ENCODE peak calls at places on chromosomes 6 and 20, in ten cellular contexts. A is transverse colon, E is adrenal gland, X is mesendoderm, V is tibial nerve, J is ovary, U is prostate gland, P is body of pancreas, S is neural progenitor cell, W is cardiac muscle cell. H is an unnamed sample.
A peak's percentile ranks its signal among the peaks of the same experiment; 100 is the strongest.

GRCh38 chr6:69866351-69867074 is at the start of gene COL19A1:
- DNase-seq in E (peak; percentile 14), P (peak; percentile 16), U (no peak), A (peak; percentile 32), V (no peak), W (peak; percentile 51), S (peak; percentile 56), J (no peak), X (peak; percentile 55), H (no peak)

GRCh38 chr6:137782166-137783039 is 84.7 kb upstream of the TNFAIP3 start:
- DNase-seq in U (no peak), S (no peak), A (no peak), E (no peak), J (no peak), P (no peak), X (no peak), V (no peak), W (no peak), H (no peak)

GRCh38 chr6:161100072-161100471 is 108.5 kb downstream of the MAP3K4 start:
- DNase-seq in V (no peak), E (no peak), A (no peak), J (no peak), U (no peak), P (no peak), X (no peak), W (no peak), S (no peak), H (no peak)

GRCh38 chr20:10795286-10796026 is 121.7 kb upstream of the JAG1 start:
- DNase-seq in S (no peak), E (no peak), U (no peak), A (no peak), V (no peak), W (no peak), P (peak; percentile 52), J (no peak), X (no peak), H (no peak)

GRCh38 chr6:43391448-43392031 is 22.1 kb upstream of the ZNF318 start:
- DNase-seq in A (no peak), P (no peak), V (no peak), X (no peak), S (no peak), W (no peak), U (no peak), J (no peak), E (no peak), H (no peak)

GRCh38 chr6:159594106-159594749 is 98.8 kb downstream of the SOD2 start:
- DNase-seq in X (no peak), A (no peak), J (no peak), S (no peak), P (no peak), E (no peak), W (no peak), U (no peak), V (no peak), H (no peak)

GRCh38 chr20:4111440-4112411 is 96.4 kb upstream of the RNF24 start:
- DNase-seq in P (no peak), S (no peak), A (no peak), J (no peak), V (no peak), X (peak; percentile 48), E (no peak), W (no peak), U (no peak), H (peak; percentile 48)

GRCh38 chr20:19129306-19129705 is 83.1 kb upstream of the SLC24A3 start:
- DNase-seq in V (no peak), S (no peak), A (no peak), J (no peak), U (no peak), X (no peak), W (no peak), E (no peak), P (no peak), H (no peak)

GRCh38 chr6:158358450-158359077 is 46.3 kb downstream of the TULP4 start:
- DNase-seq in X (no peak), S (no peak), W (no peak), V (no peak), P (peak; percentile 86), E (no peak), U (no peak), J (no peak), A (peak; percentile 46), H (no peak)

GRCh38 chr20:36890586-36890985 is 14.6 kb downstream of the TLDC2 start:
- DNase-seq in V (no peak), S (no peak), J (no peak), A (no peak), U (peak; percentile 28), X (no peak), P (no peak), W (no peak), E (no peak), H (no peak)

GRCh38 chr6:111800468-111800760 is 72.8 kb downstream of the FYN start:
- DNase-seq in E (no peak), V (no peak), U (no peak), A (no peak), X (no peak), S (no peak), W (no peak), P (no peak), J (no peak), H (no peak)
- H3K4me3 ChIP-seq in E (no peak overlapping the region), V (no peak overlapping the region), U (no peak overlapping the region), A (no peak overlapping the region), X (no peak overlapping the region), S (no peak overlapping the region), W (no peak overlapping the region), P (no peak overlapping the region), J (no peak overlapping the region), H (no peak overlapping the region)

GRCh38 chr6:136115941-136116340 is 134.2 kb downstream of the MTFR2 start:
- DNase-seq in P (no peak), E (no peak), J (no peak), V (no peak), U (no peak), S (no peak), A (no peak), X (no peak), W (no peak), H (no peak)
- H3K27ac ChIP-seq in P (no peak overlapping the region), E (no peak overlapping the region), J (no peak overlapping the region), V (no peak overlapping the region), U (no peak overlapping the region), S (no peak overlapping the region), A (no peak overlapping the region), X (no peak overlapping the region), W (no peak overlapping the region), H (no peak overlapping the region)

GRCh38 chr20:51470521-51470875 is 72.0 kb downstream of the NFATC2 start:
- DNase-seq in X (no peak), J (no peak), A (no peak), S (no peak), P (no peak), E (no peak), W (no peak), V (no peak), U (no peak), H (no peak)
- H3K36me3 ChIP-seq in X (no peaks in the 10 kb centered on the region), J (no peaks in the 10 kb centered on the region), A (no peaks in the 10 kb centered on the region), S (no peaks in the 10 kb centered on the region), P (no peaks in the 10 kb centered on the region), E (peaks cover 3% of the 10 kb centered on the region), W (peaks cover 16% of the 10 kb centered on the region), V (peaks cover 2% of the 10 kb centered on the region), U (no peaks in the 10 kb centered on the region), H (no peaks in the 10 kb centered on the region)

DNA sequence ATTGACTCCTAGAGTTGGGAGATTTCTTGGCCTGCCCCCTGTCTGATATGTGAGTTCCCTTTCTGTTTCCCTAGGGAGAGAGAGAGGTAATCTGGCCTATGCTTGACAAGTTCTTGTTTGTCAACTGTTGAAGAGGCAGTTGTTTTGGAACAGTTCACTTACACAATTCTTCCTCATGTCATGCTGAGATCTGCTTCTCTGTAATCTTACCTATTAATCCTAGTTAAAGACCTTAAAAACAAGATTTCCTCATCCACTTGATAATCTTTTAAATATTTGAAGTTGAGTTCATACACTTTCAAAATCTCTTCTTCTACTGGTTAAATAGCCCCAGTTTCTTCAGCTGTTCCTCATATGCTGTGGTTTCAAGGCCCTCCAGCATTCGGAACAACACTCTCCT is 89.9 kb downstream of the FIG4 start:
- DNase-seq in U (no peak), S (no peak), X (no peak), V (no peak), A (no peak), W (no peak), E (no peak), P (no peak), J (no peak), H (no peak)
- H3K4me3 ChIP-seq in U (no peak overlapping the region), S (no peak overlapping the region), X (no peak overlapping the region), V (no peak overlapping the region), A (no peak overlapping the region), W (no peak overlapping the region), E (no peak overlapping the region), P (no peak overlapping the region), J (no peak overlapping the region), H (no peak overlapping the region)

DNA sequence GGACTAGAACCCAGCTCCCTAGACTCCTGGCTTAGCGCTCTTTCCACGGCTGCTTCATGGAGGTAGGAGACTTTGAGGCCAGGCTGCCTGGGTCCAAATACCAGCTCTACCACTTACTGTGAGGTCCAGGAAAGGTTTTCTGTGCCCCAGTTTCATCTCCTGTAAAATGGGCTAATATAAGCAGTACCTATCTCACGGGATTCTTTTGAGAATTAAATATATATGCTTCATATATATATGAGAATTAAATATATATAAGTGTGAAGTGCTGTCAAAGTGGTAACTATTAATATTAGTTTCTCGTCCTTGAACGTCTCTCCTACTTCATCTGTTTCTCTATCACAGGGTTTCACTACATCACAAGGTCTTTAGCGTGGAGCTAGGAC is 10.2 kb upstream of the LY6G5C start:
- DNase-seq in W (no peak), S (no peak), P (no peak), V (no peak), J (no peak), X (no peak), E (no peak), U (no peak), A (no peak), H (no peak)
- H3K27ac ChIP-seq in W (no peak overlapping the region), S (no peak overlapping the region), P (no peak overlapping the region), V (no peak overlapping the region), J (no peak overlapping the region), X (peak overlapping the region; percentile 6), E (no peak overlapping the region), U (no peak overlapping the region), A (peak overlapping the region; percentile 48), H (no peak overlapping the region)

DNA sequence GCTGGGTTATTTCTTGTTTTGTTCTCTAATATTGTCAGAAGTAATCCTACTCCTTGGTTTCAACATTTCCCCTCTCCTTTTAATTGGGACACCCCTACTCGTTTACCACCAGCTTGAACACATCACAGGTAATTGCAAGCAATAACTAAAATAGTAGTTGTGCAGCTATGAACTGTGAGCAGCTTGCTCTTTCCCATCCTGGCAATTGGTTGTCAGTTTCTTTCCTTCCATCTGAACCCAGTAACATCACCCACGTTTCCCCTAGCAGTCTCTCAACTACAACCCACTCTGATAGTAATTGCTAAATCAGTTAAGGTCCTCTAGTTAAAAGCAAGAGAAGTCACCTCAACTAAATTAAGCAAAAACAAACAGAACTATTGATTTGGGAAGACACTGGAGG is 47.6 kb upstream of the GNRH2 start:
- DNase-seq in E (no peak), J (no peak), V (no peak), P (no peak), A (no peak), W (no peak), X (no peak), U (no peak), S (no peak), H (no peak)
- H3K36me3 ChIP-seq in E (peaks cover 35% of the 10 kb centered on the region), J (no peaks in the 10 kb centered on the region), V (no peaks in the 10 kb centered on the region), P (no peaks in the 10 kb centered on the region), A (peaks cover 16% of the 10 kb centered on the region), W (peaks cover 15% of the 10 kb centered on the region), X (no peaks in the 10 kb centered on the region), U (no peaks in the 10 kb centered on the region), S (peaks cover 5% of the 10 kb centered on the region), H (peaks cover 32% of the 10 kb centered on the region)

H was measured in ascending aorta.